ENCODE peak calls at places on chromosome 11, in nine cellular contexts. B is thoracic aorta, E is heart right ventricle, C is mammary epithelial cell, Y is cardiac muscle cell, Q is lung, N is PC-9, D is IMR-90, F is stomach. X is an unnamed sample.

GRCh38 chr11:126791446-126791845 is 209.1 kb downstream of the KIRREL3 start:
- DNase-seq in B (no peak), E (no peak), C (no peak), Y (no peak), Q (no peak), N (no peak), D (no peak), F (no peak), X (no peak)

GRCh38 chr11:115247404-115247803 is 256.8 kb downstream of the CADM1 start:
- DNase-seq in B (no peak), E (no peak), C (no peak), Y (no peak), Q (no peak), N (no peak), D (no peak), F (no peak), X (no peak)

GRCh38 chr11:70823771-70824170 is 425.4 kb downstream of the CTTN start:
- DNase-seq in B (no peak), E (no peak), C (no peak), Y (no peak), Q (no peak), N (no peak), D (no peak), F (no peak), X (no peak)

GRCh38 chr11:130420478-130421198 is 7.8 kb downstream of the ADAMTS8 start:
- DNase-seq in B (no peak), E (no peak), C (no peak), Y (peak; percentile 58), Q (peak; percentile 55), N (no peak), D (peak; percentile 82), F (peak; percentile 51), X (peak; percentile 60)

GRCh38 chr11:64115751-64116522 is 50.0 kb downstream of the MACROD1 start:
- DNase-seq in B (no peak), E (no peak), C (no peak), Y (no peak), Q (no peak), N (no peak), D (no peak), F (no peak), X (no peak)

GRCh38 chr11:134949121-134949591 is 537.1 kb upstream of the B3GAT1 start:
- DNase-seq in B (peak; percentile 64), E (no peak), C (no peak), Y (peak; percentile 80), Q (no peak), N (peak; percentile 4), D (peak; percentile 77), F (no peak), X (no peak)

GRCh38 chr11:62020661-62021060 is 53.2 kb upstream of the FTH1 start:
- DNase-seq in B (no peak), E (no peak), C (peak; percentile 66), Y (no peak), Q (no peak), N (no peak), D (no peak), F (no peak), X (no peak)

GRCh38 chr11:14454861-14455632 is 44.6 kb downstream of the COPB1 start:
- DNase-seq in B (no peak), E (no peak), C (no peak), Y (peak; percentile 53), Q (no peak), N (no peak), D (peak; percentile 39), F (no peak), X (no peak)

GRCh38 chr11:103602846-103603245 is 433.6 kb upstream of the DDI1 start:
- DNase-seq in B (no peak), E (no peak), C (no peak), Y (no peak), Q (no peak), N (no peak), D (no peak), F (no peak), X (no peak)

GRCh38 chr11:94132823-94133408 is 4.3 kb downstream of the PANX1 start:
- DNase-seq in B (no peak), E (no peak), C (no peak), Y (no peak), Q (no peak), N (no peak), D (no peak), F (no peak), X (no peak)

GRCh38 chr11:133214646-133215045 is 317.7 kb downstream of the OPCML start:
- DNase-seq in B (no peak), E (no peak), C (no peak), Y (no peak), Q (no peak), N (no peak), D (no peak), F (no peak), X (no peak)

GRCh38 chr11:128021304-128022006 is 565.9 kb downstream of the ETS1 start:
- DNase-seq in B (no peak), E (no peak), C (no peak), Y (peak; percentile 48), Q (no peak), N (peak; percentile 4), D (no peak), F (no peak), X (no peak)

GRCh38 chr11:8219257-8220021 is 44.2 kb downstream of the LMO1 start:
- DNase-seq in B (no peak), E (no peak), C (peak; percentile 29), Y (peak; percentile 69), Q (peak; percentile 43), N (peak; percentile 40), D (peak; percentile 55), F (peak; percentile 64), X (no peak)

GRCh38 chr11:11297578-11297977 is 55.5 kb downstream of the CSNK2A3 start:
- DNase-seq in B (no peak), E (no peak), C (no peak), Y (no peak), Q (no peak), N (no peak), D (peak; percentile 29), F (no peak), X (no peak)

GRCh38 chr11:72812604-72812967 is 1.6 kb upstream of the ATG16L2 start:
- DNase-seq in B (no peak), E (no peak), C (no peak), Y (no peak), Q (no peak), N (no peak), D (no peak), F (no peak), X (no peak)

GRCh38 chr11:130131957-130132850 is 27.4 kb upstream of the ST14 start:
- DNase-seq in B (no peak), E (peak; percentile 56), C (peak; percentile 65), Y (peak; percentile 79), Q (peak; percentile 64), N (peak; percentile 51), D (peak; percentile 66), F (peak; percentile 41), X (peak; percentile 38)

GRCh38 chr11:12200359-12201015 is 90.1 kb downstream of the MICAL2 start:
- DNase-seq in B (peak; percentile 62), E (peak; percentile 68), C (peak; percentile 68), Y (peak; percentile 89), Q (no peak), N (peak; percentile 43), D (peak; percentile 83), F (no peak), X (no peak)

GRCh38 chr11:6598555-6598954 is 4.9 kb downstream of the RRP8 start:
- DNase-seq in B (no peak), E (no peak), C (no peak), Y (no peak), Q (peak; percentile 6), N (no peak), D (no peak), F (no peak), X (no peak)

GRCh38 chr11:71453911-71454304 is 905 bp downstream of the NADSYN1 start:
- DNase-seq in B (no peak), E (no peak), C (peak; percentile 39), Y (no peak), Q (no peak), N (no peak), D (no peak), F (no peak), X (no peak)

GRCh38 chr11:112584674-112585073 is 324.0 kb upstream of the PLET1 start:
- DNase-seq in B (no peak), E (no peak), C (no peak), Y (no peak), Q (no peak), N (peak; percentile 27), D (no peak), F (no peak), X (no peak)

GRCh38 chr11:20015101-20015500 is 145.2 kb downstream of the DBX1 start:
- DNase-seq in B (no peak), E (no peak), C (no peak), Y (no peak), Q (no peak), N (no peak), D (no peak), F (no peak), X (no peak)

GRCh38 chr11:94193288-94193687 is 64.6 kb downstream of the PANX1 start:
- DNase-seq in B (no peak), E (no peak), C (peak; percentile 79), Y (peak; percentile 60), Q (no peak), N (peak; percentile 4), D (peak; percentile 96), F (no peak), X (no peak)

GRCh38 chr11:74208507-74208906 is 37.4 kb downstream of the PPME1 start:
- DNase-seq in B (no peak), E (no peak), C (no peak), Y (no peak), Q (no peak), N (no peak), D (no peak), F (no peak), X (no peak)
- H3K36me3 ChIP-seq in B (peaks cover 26% of the 10 kb centered on the region), E (peaks cover 80% of the 10 kb centered on the region), C (peaks cover 15% of the 10 kb centered on the region), Y (peaks cover 54% of the 10 kb centered on the region), Q (peaks cover 18% of the 10 kb centered on the region), N (peaks cover 35% of the 10 kb centered on the region), D (peaks cover 27% of the 10 kb centered on the region), F (no peaks in the 10 kb centered on the region), X (no peaks in the 10 kb centered on the region)

GRCh38 chr11:32379714-32380113 is 55.6 kb downstream of the WT1 start:
- DNase-seq in B (no peak), E (no peak), C (no peak), Y (peak; percentile 54), Q (no peak), N (no peak), D (no peak), F (no peak), X (no peak)
- H3K36me3 ChIP-seq in B (no peaks in the 10 kb centered on the region), E (no peaks in the 10 kb centered on the region), C (no peaks in the 10 kb centered on the region), Y (no peaks in the 10 kb centered on the region), Q (no peaks in the 10 kb centered on the region), N (no peaks in the 10 kb centered on the region), D (no peaks in the 10 kb centered on the region), F (no peaks in the 10 kb centered on the region), X (no peaks in the 10 kb centered on the region)

DNA sequence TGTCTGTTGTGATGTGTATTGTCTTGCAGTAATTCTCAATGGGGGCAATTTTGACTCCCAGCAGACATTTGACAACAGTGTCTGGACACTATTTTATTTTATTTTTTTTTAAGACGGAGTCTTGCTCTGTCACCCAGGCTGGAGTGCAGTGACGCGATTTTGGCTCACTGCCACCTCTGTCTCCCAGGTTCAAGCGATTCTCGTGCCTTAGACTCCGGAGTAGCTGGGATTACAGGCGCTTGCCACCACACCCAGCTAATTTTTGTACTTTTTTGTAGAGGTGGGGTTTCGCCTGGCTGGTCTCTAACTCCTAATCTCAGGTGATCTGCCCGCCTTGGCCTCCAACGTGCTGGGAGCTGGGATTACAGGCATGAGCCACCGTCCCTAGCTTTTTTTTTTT is 1.4 kb downstream of the RPS6KB2 start:
- DNase-seq in B (no peak), E (no peak), C (no peak), Y (no peak), Q (no peak), N (no peak), D (no peak), F (no peak), X (no peak)
- H3K36me3 ChIP-seq in B (peaks cover 31% of the 10 kb centered on the region), E (peaks cover 48% of the 10 kb centered on the region), C (no peaks in the 10 kb centered on the region), Y (peaks cover 20% of the 10 kb centered on the region), Q (no peaks in the 10 kb centered on the region), N (no peaks in the 10 kb centered on the region), D (peaks cover 26% of the 10 kb centered on the region), F (peaks cover 36% of the 10 kb centered on the region), X (no peaks in the 10 kb centered on the region)

GRCh38 chr11:118497831-118498230 is 29.4 kb upstream of the TTC36 start:
- DNase-seq in B (no peak), E (no peak), C (no peak), Y (peak; percentile 51), Q (no peak), N (no peak), D (peak; percentile 68), F (no peak), X (no peak)
- H3K36me3 ChIP-seq in B (peaks cover 77% of the 10 kb centered on the region), E (peaks cover 100% of the 10 kb centered on the region), C (peaks cover 62% of the 10 kb centered on the region), Y (peaks cover 96% of the 10 kb centered on the region), Q (peaks cover 57% of the 10 kb centered on the region), N (peaks cover 74% of the 10 kb centered on the region), D (peaks cover 58% of the 10 kb centered on the region), F (peaks cover 88% of the 10 kb centered on the region), X (peaks cover 19% of the 10 kb centered on the region)

X was measured in breast epithelium.